ENCODE peak calls at places on chromosome 12, in nine cellular contexts. One of them, this sample, is unnamed.

GRCh38 chr12:114835031-114835430 is 151.1 kb upstream of the TBX3 start:
- DNase-seq in activated naive CD4-positive, alpha-beta T cell: no peak
- DNase-seq in activated T-cell treated with anti-CD3 and anti-CD28 coated beads, Interleukin-2, amount 50 U/mL, for 4 hours: no peak
- DNase-seq in stomach: no peak
- DNase-seq in tibial nerve: no peak
- DNase-seq in astrocyte of the cerebellum: peak
- DNase-seq in NCI-H146: no peak
- DNase-seq in caudate nucleus: no peak
- DNase-seq in body of pancreas: no peak
- DNase-seq in this sample: no peak

GRCh38 chr12:127108360-127109215 is 1158.4 kb upstream of the TMEM132C start:
- DNase-seq in activated naive CD4-positive, alpha-beta T cell: peak
- DNase-seq in activated T-cell treated with anti-CD3 and anti-CD28 coated beads, Interleukin-2, amount 50 U/mL, for 4 hours: peak
- DNase-seq in stomach: peak
- DNase-seq in tibial nerve: peak
- DNase-seq in astrocyte of the cerebellum: peak
- DNase-seq in NCI-H146: peak
- DNase-seq in caudate nucleus: peak
- DNase-seq in body of pancreas: peak
- DNase-seq in this sample: no peak

GRCh38 chr12:122413516-122414404 is 8.7 kb downstream of the CLIP1 start:
- DNase-seq in activated naive CD4-positive, alpha-beta T cell: no peak
- DNase-seq in activated T-cell treated with anti-CD3 and anti-CD28 coated beads, Interleukin-2, amount 50 U/mL, for 4 hours: no peak
- DNase-seq in stomach: no peak
- DNase-seq in tibial nerve: no peak
- DNase-seq in astrocyte of the cerebellum: no peak
- DNase-seq in NCI-H146: no peak
- DNase-seq in caudate nucleus: no peak
- DNase-seq in body of pancreas: no peak
- DNase-seq in this sample: no peak

GRCh38 chr12:53867216-53868012 is 71.2 kb upstream of the HOXC13 start:
- DNase-seq in activated naive CD4-positive, alpha-beta T cell: no peak
- DNase-seq in activated T-cell treated with anti-CD3 and anti-CD28 coated beads, Interleukin-2, amount 50 U/mL, for 4 hours: no peak
- DNase-seq in stomach: no peak
- DNase-seq in tibial nerve: no peak
- DNase-seq in astrocyte of the cerebellum: no peak
- DNase-seq in NCI-H146: no peak
- DNase-seq in caudate nucleus: no peak
- DNase-seq in body of pancreas: no peak
- DNase-seq in this sample: no peak

GRCh38 chr12:86838709-86839108 is 582.5 kb upstream of the MGAT4C start:
- DNase-seq in activated naive CD4-positive, alpha-beta T cell: no peak
- DNase-seq in activated T-cell treated with anti-CD3 and anti-CD28 coated beads, Interleukin-2, amount 50 U/mL, for 4 hours: no peak
- DNase-seq in stomach: no peak
- DNase-seq in tibial nerve: no peak
- DNase-seq in astrocyte of the cerebellum: no peak
- DNase-seq in NCI-H146: no peak
- DNase-seq in caudate nucleus: no peak
- DNase-seq in body of pancreas: no peak
- DNase-seq in this sample: no peak

GRCh38 chr12:29053567-29053966 is 95.5 kb upstream of the FAR2 start:
- DNase-seq in activated naive CD4-positive, alpha-beta T cell: no peak
- DNase-seq in activated T-cell treated with anti-CD3 and anti-CD28 coated beads, Interleukin-2, amount 50 U/mL, for 4 hours: no peak
- DNase-seq in stomach: no peak
- DNase-seq in tibial nerve: no peak
- DNase-seq in astrocyte of the cerebellum: no peak
- DNase-seq in NCI-H146: no peak
- DNase-seq in caudate nucleus: no peak
- DNase-seq in body of pancreas: no peak
- DNase-seq in this sample: no peak

GRCh38 chr12:116381744-116382455 is 104.4 kb upstream of the MED13L start:
- DNase-seq in activated naive CD4-positive, alpha-beta T cell: no peak
- DNase-seq in activated T-cell treated with anti-CD3 and anti-CD28 coated beads, Interleukin-2, amount 50 U/mL, for 4 hours: no peak
- DNase-seq in stomach: no peak
- DNase-seq in tibial nerve: no peak
- DNase-seq in astrocyte of the cerebellum: peak
- DNase-seq in NCI-H146: no peak
- DNase-seq in caudate nucleus: no peak
- DNase-seq in body of pancreas: no peak
- DNase-seq in this sample: no peak

GRCh38 chr12:104372721-104373335 is 69.3 kb downstream of the EID3 start:
- DNase-seq in activated naive CD4-positive, alpha-beta T cell: no peak
- DNase-seq in activated T-cell treated with anti-CD3 and anti-CD28 coated beads, Interleukin-2, amount 50 U/mL, for 4 hours: no peak
- DNase-seq in stomach: no peak
- DNase-seq in tibial nerve: no peak
- DNase-seq in astrocyte of the cerebellum: no peak
- DNase-seq in NCI-H146: no peak
- DNase-seq in caudate nucleus: no peak
- DNase-seq in body of pancreas: no peak
- DNase-seq in this sample: no peak

GRCh38 chr12:67222302-67222701 is 46.9 kb upstream of the CAND1 start:
- DNase-seq in activated naive CD4-positive, alpha-beta T cell: no peak
- DNase-seq in activated T-cell treated with anti-CD3 and anti-CD28 coated beads, Interleukin-2, amount 50 U/mL, for 4 hours: no peak
- DNase-seq in stomach: no peak
- DNase-seq in tibial nerve: no peak
- DNase-seq in astrocyte of the cerebellum: peak
- DNase-seq in NCI-H146: peak
- DNase-seq in caudate nucleus: no peak
- DNase-seq in body of pancreas: peak
- DNase-seq in this sample: no peak

GRCh38 chr12:117552971-117553370 is 191.5 kb upstream of the NOS1 start:
- DNase-seq in activated naive CD4-positive, alpha-beta T cell: no peak
- DNase-seq in activated T-cell treated with anti-CD3 and anti-CD28 coated beads, Interleukin-2, amount 50 U/mL, for 4 hours: no peak
- DNase-seq in stomach: peak
- DNase-seq in tibial nerve: no peak
- DNase-seq in astrocyte of the cerebellum: no peak
- DNase-seq in NCI-H146: no peak
- DNase-seq in caudate nucleus: no peak
- DNase-seq in body of pancreas: peak
- DNase-seq in this sample: no peak

GRCh38 chr12:54370218-54370730 is 6.0 kb upstream of the GPR84 start:
- DNase-seq in activated naive CD4-positive, alpha-beta T cell: peak
- DNase-seq in activated T-cell treated with anti-CD3 and anti-CD28 coated beads, Interleukin-2, amount 50 U/mL, for 4 hours: no peak
- DNase-seq in stomach: peak
- DNase-seq in tibial nerve: peak
- DNase-seq in astrocyte of the cerebellum: peak
- DNase-seq in NCI-H146: no peak
- DNase-seq in caudate nucleus: peak
- DNase-seq in body of pancreas: peak
- DNase-seq in this sample: peak

This sample was measured in kidney.